ENCODE peak calls at places on chromosomes 4 and X, in four cellular contexts. L is upper lobe of left lung, Y is NB4, I is spleen. W is an unnamed sample.

GRCh38 chrX:39705299-39705698 is 392.5 kb downstream of the BCOR start:
- DNase-seq in L (peak), Y (peak), I (no peak), W (peak)

GRCh38 chr4:146520894-146521542 is 722 bp downstream of the SLC10A7 start:
- DNase-seq in L (peak), Y (peak), I (no peak), W (no peak)

GRCh38 chrX:6132970-6133369 is 95.7 kb downstream of the NLGN4X start:
- DNase-seq in L (no peak), Y (no peak), I (no peak), W (no peak)

GRCh38 chr4:5398056-5398455 is 310.3 kb downstream of the EVC2 start:
- DNase-seq in L (no peak), Y (no peak), I (no peak), W (no peak)

GRCh38 chrX:371907-372306 is 14.8 kb downstream of the PPP2R3B start:
- DNase-seq in L (no peak), Y (no peak), I (peak), W (no peak)

GRCh38 chr4:142427456-142427855 is 418.6 kb downstream of the INPP4B start:
- DNase-seq in L (no peak), Y (no peak), I (no peak), W (no peak)

GRCh38 chr4:1725521-1725920 is 4.2 kb downstream of the TACC3 start:
- DNase-seq in L (no peak), Y (no peak), I (peak), W (no peak)

GRCh38 chr4:112604590-112604989 is 32.1 kb downstream of the ZGRF1 start:
- DNase-seq in L (no peak), Y (peak), I (no peak), W (peak)

GRCh38 chr4:84235545-84235944 is 263.5 kb downstream of the NKX6-1 start:
- DNase-seq in L (no peak), Y (no peak), I (no peak), W (no peak)

GRCh38 chr4:56086561-56086960 is 137.8 kb downstream of the CEP135 start:
- DNase-seq in L (no peak), Y (no peak), I (no peak), W (no peak)

GRCh38 chr4:7806080-7806630 is 133.5 kb downstream of the AFAP1 start:
- DNase-seq in L (peak), Y (no peak), I (peak), W (no peak)

GRCh38 chrX:2696698-2697215 is 5.7 kb downstream of the CD99 start:
- DNase-seq in L (no peak), Y (peak), I (peak), W (no peak)

GRCh38 chr4:4555916-4556315 is 14.1 kb upstream of the STX18 start:
- DNase-seq in L (no peak), Y (no peak), I (no peak), W (peak)

GRCh38 chrX:55342533-55343501 is 78.1 kb upstream of the PAGE3 start:
- DNase-seq in L (no peak), Y (peak), I (no peak), W (peak)

GRCh38 chrX:77528034-77528433 is 80.8 kb downstream of the FGF16 start:
- DNase-seq in L (no peak), Y (no peak), I (peak), W (no peak)

GRCh38 chr4:140243345-140243753 is 89.4 kb upstream of the MAML3 start:
- DNase-seq in L (peak), Y (peak), I (peak), W (no peak)
- TF ChIP-seq POLR2A in L (peak), Y (no peak), I (no peak), W (no peak)

GRCh38 chrX:54044126-54044876 is at the start of gene PHF8:
- DNase-seq in L (peak), Y (peak), I (peak), W (peak)

GRCh38 chrX:54044877-54045328 is 630 bp upstream of the PHF8 start:
- DNase-seq in L (no peak), Y (no peak), I (no peak), W (no peak)

GRCh38 chrX:54043084-54043483 is 1.2 kb downstream of the PHF8 start:
- DNase-seq in L (no peak), Y (no peak), I (no peak), W (no peak)

GRCh38 chrX:54042609-54043010 is 1.7 kb downstream of the PHF8 start:
- DNase-seq in L (peak), Y (peak), I (peak), W (no peak)

GRCh38 chrX:54043696-54044125 is 562 bp downstream of the PHF8 start:
- DNase-seq in L (peak), Y (peak), I (peak), W (no peak)
- TF ChIP-seq POLR2A in L (peak), Y (no peak), I (no peak), W (peak)

DNA sequence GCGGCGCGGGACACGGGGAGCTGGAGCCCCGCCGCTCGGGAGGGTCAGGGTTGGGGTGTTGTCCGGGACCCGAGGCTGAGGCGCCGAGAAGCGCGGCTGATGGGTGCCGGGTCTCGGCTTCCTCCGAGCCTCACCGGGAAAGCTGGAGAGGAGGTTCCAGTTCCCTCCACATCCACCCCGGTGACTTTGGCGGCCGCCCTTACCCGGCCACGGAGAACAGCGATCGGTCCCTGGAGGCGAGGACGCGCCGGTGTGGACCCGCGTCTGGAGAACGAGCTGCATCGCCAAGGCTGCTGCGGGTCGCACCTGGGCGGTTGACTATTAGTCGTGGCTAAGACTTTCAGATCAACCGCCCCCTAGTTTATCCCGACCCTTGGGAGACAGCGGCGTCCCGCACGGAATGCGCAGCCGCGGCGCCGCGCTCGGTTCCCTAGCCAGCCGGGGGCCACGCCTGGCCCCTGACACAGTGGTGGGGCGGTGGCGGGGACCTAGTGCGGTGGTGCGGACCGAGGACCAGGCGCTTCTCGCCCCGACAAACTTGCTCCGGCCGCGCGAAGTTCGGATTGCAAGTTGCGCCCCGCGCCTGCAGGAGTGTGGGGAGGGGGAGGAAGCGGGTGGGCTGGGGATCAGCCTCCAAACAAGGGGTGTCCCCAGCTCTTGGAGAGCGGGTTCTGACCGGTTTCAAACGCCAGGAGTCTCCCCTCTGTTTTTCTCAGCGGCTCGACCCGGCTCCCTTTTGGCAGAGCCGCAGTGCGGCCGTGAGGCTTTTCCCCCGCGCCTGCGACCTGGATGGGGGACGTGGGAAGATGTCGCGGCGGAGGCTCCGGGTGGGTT is 540 bp downstream of the FHDC1 start:
- DNase-seq in L (no peak), Y (peak), I (peak), W (peak)
- TF ChIP-seq POLR2A in L (no peak), Y (no peak), I (no peak), W (no peak)

DNA sequence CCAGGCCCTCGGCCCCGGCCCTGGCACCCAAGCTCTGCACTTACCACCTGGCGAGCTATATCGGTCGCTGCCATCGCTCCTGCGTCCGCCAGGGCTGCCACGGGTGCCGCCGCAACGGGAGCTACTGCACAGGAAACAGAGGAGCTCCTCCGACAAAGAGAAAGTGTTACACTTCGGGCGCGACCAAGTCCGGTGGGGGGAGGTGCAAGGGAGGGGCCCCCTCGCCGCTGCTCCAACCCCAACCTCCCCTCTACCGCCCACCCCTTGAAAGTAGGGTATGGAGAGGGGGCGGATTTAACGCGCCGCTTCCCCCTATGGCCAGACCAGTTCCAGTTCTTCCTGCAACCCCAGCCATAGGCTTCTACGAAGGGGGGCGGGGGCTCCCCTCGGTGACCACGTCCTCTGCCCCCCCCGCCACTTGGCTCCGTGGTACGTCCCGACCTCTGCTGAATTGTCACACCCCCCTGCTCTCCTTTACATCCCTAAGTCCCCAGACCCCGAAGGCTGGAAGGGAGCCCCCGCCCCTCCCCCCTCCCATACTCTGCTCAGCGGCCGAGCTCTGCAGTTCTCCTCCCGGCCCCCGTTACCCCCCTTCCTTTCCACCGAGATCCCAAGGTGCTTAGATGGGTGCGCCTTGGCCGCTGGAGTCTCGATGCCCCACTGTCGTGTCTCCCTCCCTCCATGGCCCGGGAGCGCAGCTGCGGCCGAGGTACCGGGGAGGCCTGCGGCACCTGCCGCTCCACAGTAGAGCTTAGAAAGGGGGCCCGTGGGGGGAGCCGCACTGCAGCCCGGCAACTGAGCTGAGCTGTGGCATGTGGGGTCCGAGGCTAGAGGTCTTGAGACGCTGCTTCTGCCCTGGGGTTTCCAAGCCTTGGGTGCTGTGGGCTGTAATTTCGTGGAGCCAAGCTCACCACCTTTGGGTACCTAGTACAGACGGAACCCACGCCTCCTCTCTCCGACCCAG is at the start of gene SEPTIN6:
- DNase-seq in L (peak), Y (peak), I (peak), W (peak)
- TF ChIP-seq POLR2A in L (peak), Y (peak), I (peak), W (peak)

GRCh38 chr4:180058731-180059215 is 2184.4 kb upstream of the TENM3 start:
- DNase-seq in L (peak), Y (peak), I (peak), W (peak)
- TF ChIP-seq POLR2A in L (no peak), Y (no peak), I (no peak), W (peak)